ENCODE peak calls at places on chromosomes 2 and 18, in five cellular contexts. B is NCI-H748 treated with DMSO at 0.1 percent for 48 hours, A is Peyer's patch, U is PC-9, W is left kidney. K is an unnamed sample.

GRCh38 chr2:237279012-237279768 is 134.8 kb downstream of the COL6A3 start:
- DNase-seq in B (no peak), A (no peak), U (no peak), W (no peak), K (no peak)

GRCh38 chr2:25454824-25455611 is 113.3 kb upstream of the DNMT3A start:
- DNase-seq in B (no peak), A (no peak), U (no peak), W (no peak), K (no peak)

GRCh38 chr18:25941556-25941955 is 148.9 kb downstream of the SS18 start:
- DNase-seq in B (no peak), A (no peak), U (no peak), W (no peak), K (no peak)

GRCh38 chr18:59659486-59660187 is 37.6 kb downstream of the CCBE1 start:
- DNase-seq in B (no peak), A (no peak), U (no peak), W (peak), K (no peak)

GRCh38 chr2:121977326-121977725 is 221.9 kb downstream of the TSN start:
- DNase-seq in B (no peak), A (no peak), U (no peak), W (no peak), K (no peak)

GRCh38 chr2:31735716-31736115 is 155.0 kb upstream of the SRD5A2 start:
- DNase-seq in B (no peak), A (no peak), U (no peak), W (no peak), K (no peak)

GRCh38 chr2:146927080-146927714 is 917.6 kb upstream of the ACVR2A start:
- DNase-seq in B (peak), A (peak), U (no peak), W (peak), K (no peak)

GRCh38 chr2:180463608-180464007 is 456.5 kb upstream of the CWC22 start:
- DNase-seq in B (no peak), A (no peak), U (no peak), W (no peak), K (no peak)

GRCh38 chr2:182548031-182548950 is 121.5 kb upstream of the PDE1A start:
- DNase-seq in B (no peak), A (no peak), U (no peak), W (no peak), K (no peak)

GRCh38 chr2:88709117-88709739 is 17.8 kb downstream of the RPIA start:
- DNase-seq in B (no peak), A (no peak), U (peak), W (no peak), K (no peak)